ENCODE peak calls at places on chromosome 14, in four cellular contexts. D, A, X and Q are unnamed samples.

GRCh38 chr14:61444215-61444768 is 122.9 kb downstream of the PRKCH start:
- DNase-seq in A (no peak), D (no peak), X (no peak), Q (no peak)

GRCh38 chr14:65333926-65334687 is 78.4 kb upstream of the FUT8 start:
- DNase-seq in A (peak), D (peak), X (no peak), Q (peak)

GRCh38 chr14:75946785-75947184 is 35.0 kb downstream of the TGFB3 start:
- DNase-seq in X (no peak), D (no peak), A (peak), Q (no peak)

GRCh38 chr14:88168498-88169165 is 154.4 kb downstream of the KCNK10 start:
- DNase-seq in A (peak), X (no peak), D (peak), Q (peak)

GRCh38 chr14:20846560-20846959 is 43.9 kb upstream of the RNASE1 start:
- DNase-seq in D (no peak), X (no peak), A (no peak), Q (no peak)

GRCh38 chr14:37638599-37638998 is 43.2 kb downstream of the TTC6 start:
- DNase-seq in D (no peak), A (no peak), X (no peak), Q (no peak)

GRCh38 chr14:99333841-99334240 is 61.8 kb upstream of the BCL11B start:
- DNase-seq in D (no peak), X (no peak), A (no peak), Q (no peak)

GRCh38 chr14:105478624-105479305 is 4.1 kb downstream of the CRIP2 start:
- DNase-seq in X (no peak), A (peak), D (no peak), Q (no peak)

GRCh38 chr14:36162267-36162666 is 14.3 kb downstream of the PTCSC3 start:
- DNase-seq in X (no peak), D (peak), A (no peak), Q (no peak)

GRCh38 chr14:63186453-63186852 is 17.8 kb upstream of the RHOJ start:
- DNase-seq in X (no peak), D (no peak), A (no peak), Q (peak)

GRCh38 chr14:97456958-97457357 is 659.8 kb downstream of the VRK1 start:
- DNase-seq in X (no peak), D (no peak), A (no peak), Q (no peak)

GRCh38 chr14:73397810-73398209 is 60.5 kb downstream of the NUMB start:
- DNase-seq in D (no peak), A (peak), X (no peak), Q (no peak)

GRCh38 chr14:35044939-35045797 is 904 bp upstream of the FAM177A1 start:
- DNase-seq in D (no peak), X (no peak), A (no peak), Q (peak)

GRCh38 chr14:25836647-25837046 is 761.2 kb downstream of the NOVA1 start:
- DNase-seq in D (no peak), X (no peak), A (no peak), Q (no peak)

GRCh38 chr14:74663884-74664283 is 49.0 kb downstream of the AREL1 start:
- DNase-seq in A (no peak), D (no peak), X (no peak), Q (no peak)

GRCh38 chr14:32087907-32088306 is 10.8 kb downstream of the ARHGAP5 start:
- DNase-seq in X (no peak), A (no peak), D (no peak), Q (no peak)

GRCh38 chr14:93186461-93186860 is 1.3 kb downstream of the LYSET start:
- DNase-seq in D (no peak), A (no peak), X (no peak), Q (no peak)

GRCh38 chr14:64464695-64465094 is 604 bp upstream of the AKAP5 start:
- DNase-seq in A (peak), D (peak), X (no peak), Q (no peak)

GRCh38 chr14:76090611-76091010 is 61.1 kb upstream of the GPATCH2L start:
- DNase-seq in D (no peak), A (no peak), X (no peak), Q (no peak)

GRCh38 chr14:91755560-91755959 is 23.7 kb upstream of the CATSPERB start:
- DNase-seq in X (no peak), D (no peak), A (no peak), Q (peak)

GRCh38 chr14:76926521-76927251 is 100.5 kb downstream of the LRRC74A start:
- DNase-seq in A (no peak), X (no peak), D (no peak), Q (peak)

GRCh38 chr14:32509632-32510187 is 180.6 kb downstream of the AKAP6 start:
- DNase-seq in D (no peak), A (no peak), X (no peak), Q (peak)

GRCh38 chr14:55353686-55354467 is 57.8 kb downstream of the ATG14 start:
- DNase-seq in A (peak), X (no peak), D (no peak), Q (no peak)

GRCh38 chr14:50044040-50044651 is 72.2 kb downstream of the VCPKMT start:
- DNase-seq in X (no peak), A (no peak), D (no peak), Q (no peak)

GRCh38 chr14:92135269-92135668 is 13.5 kb downstream of the CPSF2 start:
- DNase-seq in D (no peak), X (no peak), A (peak), Q (peak)

GRCh38 chr14:50021261-50021660 is 95.1 kb downstream of the VCPKMT start:
- DNase-seq in A (no peak), X (no peak), D (no peak), Q (no peak)

GRCh38 chr14:20219033-20219432 is 4.5 kb upstream of the OR11H6 start:
- DNase-seq in X (no peak), A (no peak), D (no peak), Q (no peak)

GRCh38 chr14:91113829-91114078 is at the start of gene DGLUCY:
- DNase-seq in D (no peak), X (no peak), A (no peak), Q (peak)

GRCh38 chr14:99511421-99512109 is 30.4 kb downstream of the CCNK start:
- DNase-seq in A (no peak), X (no peak), D (no peak), Q (peak)

GRCh38 chr14:81449114-81449513 is 49.0 kb upstream of the STON2 start:
- DNase-seq in A (no peak), X (no peak), D (no peak), Q (no peak)

GRCh38 chr14:68631058-68631690 is 161.7 kb downstream of the ZFP36L1 start:
- DNase-seq in A (no peak), D (no peak), X (no peak), Q (no peak)
- H2BK5ac ChIP-seq in A (no peak), D (no peak), X (no peak), Q (no peak)

DNA sequence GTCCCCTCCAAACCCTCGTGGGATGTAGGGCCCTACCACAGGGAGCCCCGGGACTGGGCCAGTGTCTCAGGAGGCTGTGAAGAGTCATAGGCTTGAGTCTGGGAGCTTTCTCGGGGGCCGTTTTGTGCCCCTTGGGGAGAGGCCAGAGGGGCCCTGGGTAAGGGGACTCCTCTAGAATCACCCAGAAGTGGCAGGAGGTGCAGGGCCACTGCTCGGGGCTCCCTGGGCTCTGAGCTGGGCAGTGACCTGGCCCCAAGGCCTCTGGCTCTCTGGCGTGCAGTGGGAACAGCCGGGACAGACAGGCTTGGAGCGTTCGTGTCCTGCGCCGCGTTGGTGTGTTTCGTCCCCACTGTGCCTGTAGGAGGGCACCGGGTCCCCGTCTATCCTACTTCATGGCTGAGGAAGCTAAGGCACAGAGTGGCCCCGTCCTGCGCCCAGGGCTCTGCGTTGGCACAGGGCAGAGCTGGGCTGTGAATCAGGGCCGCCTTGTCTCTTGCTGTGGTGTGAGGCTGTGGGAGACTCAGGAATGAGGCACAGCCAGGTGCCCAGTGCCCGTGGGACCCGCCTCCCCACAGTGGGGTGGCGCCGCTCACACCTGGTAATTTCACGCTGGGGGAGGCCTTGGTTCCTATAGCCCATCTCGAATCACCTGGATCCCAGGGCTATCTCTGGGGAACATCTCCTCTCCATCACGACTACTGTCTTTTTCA is 23.8 kb upstream of the KIF26A start:
- DNase-seq in D (no peak), A (no peak), X (no peak), Q (no peak)
- H2BK5ac ChIP-seq in D (no peak), A (no peak), X (no peak), Q (no peak)

DNA sequence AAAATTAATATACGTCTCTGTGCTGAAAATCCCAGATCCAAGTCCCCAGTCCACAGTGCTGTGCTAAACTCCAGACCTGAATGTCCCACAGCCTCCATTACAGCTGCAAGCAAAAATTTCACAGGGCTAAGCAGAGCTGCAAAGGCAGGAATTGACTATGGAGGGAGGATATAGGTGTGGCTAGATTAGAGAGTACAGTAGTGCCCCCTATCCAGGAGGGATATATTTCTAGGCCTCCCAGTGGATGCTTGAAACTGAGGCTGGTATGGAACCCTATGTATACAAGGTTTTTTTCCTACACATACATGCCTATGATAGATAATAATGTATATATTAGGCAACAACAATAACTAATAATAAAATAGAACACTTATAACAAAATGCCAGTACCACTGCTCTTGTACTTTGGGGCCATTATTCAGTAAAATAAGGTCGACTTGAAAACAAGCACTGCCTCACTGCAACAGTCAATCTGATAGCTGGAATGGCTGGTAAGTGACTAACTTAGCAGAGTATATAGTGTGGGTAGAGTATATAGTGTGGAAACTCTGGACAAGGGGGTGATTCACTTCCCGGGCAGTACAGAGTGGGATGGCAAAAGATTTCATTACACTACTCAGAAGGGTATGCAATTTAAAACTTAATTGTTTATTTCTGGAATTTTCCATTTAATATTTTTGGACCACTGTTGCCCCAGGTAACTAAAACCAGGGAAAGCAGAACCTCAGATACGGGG is 82.7 kb downstream of the C14orf132 start:
- DNase-seq in A (no peak), X (no peak), D (no peak), Q (peak)
- H2BK5ac ChIP-seq in A (no peak), X (no peak), D (no peak), Q (peak)

GRCh38 chr14:68626386-68626785 is 166.5 kb downstream of the ZFP36L1 start:
- DNase-seq in D (no peak), A (no peak), X (no peak), Q (no peak)

GRCh38 chr14:68630081-68630571 is 162.7 kb downstream of the ZFP36L1 start:
- DNase-seq in D (no peak), X (no peak), A (no peak), Q (no peak)

GRCh38 chr14:68628605-68629310 is 164.1 kb downstream of the ZFP36L1 start:
- DNase-seq in A (peak), X (no peak), D (peak), Q (no peak)

GRCh38 chr14:68627050-68627867 is 165.6 kb downstream of the ZFP36L1 start:
- DNase-seq in A (peak), X (no peak), D (no peak), Q (no peak)

GRCh38 chr14:68627868-68628604 is 164.8 kb downstream of the ZFP36L1 start:
- DNase-seq in X (peak), A (peak), D (peak), Q (no peak)
- H2BK5ac ChIP-seq in X (peak), A (no peak), D (no peak), Q (no peak)

DNA sequence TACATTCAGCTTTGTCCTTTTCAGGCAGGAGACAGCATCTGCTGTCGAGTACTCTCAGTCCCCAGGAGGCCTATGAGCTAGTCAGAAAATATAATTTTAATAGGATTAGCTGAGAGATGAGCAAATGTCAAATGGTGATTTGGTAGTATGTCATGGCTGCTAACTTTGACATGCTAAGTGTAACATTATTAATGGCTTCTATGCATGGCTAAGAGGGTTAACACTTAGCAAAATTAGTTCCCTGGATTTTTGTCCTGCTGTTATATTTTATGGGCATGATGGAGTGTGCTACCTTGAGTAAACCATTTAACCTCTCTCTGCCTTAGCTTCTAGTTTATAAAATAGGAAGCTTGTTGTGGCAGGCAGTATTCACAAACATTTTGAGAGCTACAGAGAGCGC is 2.9 kb upstream of the PCNX1 start:
- DNase-seq in D (no peak), A (no peak), X (no peak), Q (no peak)
- H2BK5ac ChIP-seq in D (no peak), A (no peak), X (no peak), Q (peak)

DNA sequence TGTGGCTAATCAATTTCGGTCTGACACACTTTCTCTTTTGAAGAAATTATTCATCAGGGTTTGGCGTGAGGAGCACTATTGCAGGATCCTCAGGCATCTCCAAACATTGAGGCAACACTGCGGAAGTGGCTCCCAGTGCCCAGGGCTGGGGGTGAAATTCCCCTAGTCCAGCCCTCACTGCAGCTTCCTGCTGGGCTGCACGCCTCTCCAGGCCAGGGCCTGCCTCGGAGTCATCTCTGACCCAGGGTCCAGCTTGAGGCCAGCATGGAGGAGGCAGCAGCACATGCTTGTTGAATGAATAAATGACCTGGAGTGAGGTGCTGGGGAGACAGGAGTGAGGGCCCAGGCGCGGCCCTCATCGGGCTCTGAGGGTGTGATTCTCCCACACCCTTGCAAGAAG is 36.0 kb upstream of the TDRD9 start:
- DNase-seq in D (no peak), A (no peak), X (no peak), Q (no peak)
- H2BK5ac ChIP-seq in D (no peak), A (no peak), X (no peak), Q (no peak)